ENCODE peak calls at places on chromosomes 4 and X, in nine cellular contexts. C, B, N, U, T, V, X, O and M are unnamed samples.

GRCh38 chrX:8304668-8305067 is 133.6 kb upstream of the VCX2 start:
- DNase-seq in C (no peak), B (no peak), N (no peak), U (no peak), T (no peak), V (no peak), X (no peak), O (no peak), M (no peak)

GRCh38 chrX:5748751-5749150 is 479.9 kb downstream of the NLGN4X start:
- DNase-seq in C (no peak), B (no peak), N (no peak), U (no peak), T (no peak), V (no peak), X (no peak), O (no peak), M (no peak)

GRCh38 chr4:94758700-94759399 is 1.1 kb downstream of the BMPR1B start:
- DNase-seq in C (peak; percentile 55), B (no peak), N (no peak), U (no peak), T (no peak), V (no peak), X (no peak), O (no peak), M (no peak)

GRCh38 chr4:6480532-6481088 is 8.2 kb upstream of the PPP2R2C start:
- DNase-seq in C (no peak), B (no peak), N (no peak), U (no peak), T (no peak), V (no peak), X (no peak), O (no peak), M (no peak)

GRCh38 chrX:40245411-40246140 is 147.8 kb upstream of the BCOR start:
- DNase-seq in C (no peak), B (no peak), N (peak; percentile 29), U (no peak), T (peak; percentile 52), V (peak; percentile 21), X (peak; percentile 32), O (no peak), M (peak; percentile 9)

GRCh38 chrX:118839334-118839958 is 15.8 kb downstream of the ZCCHC12 start:
- DNase-seq in C (peak; percentile 80), B (no peak), N (peak; percentile 78), U (peak; percentile 84), T (peak; percentile 70), V (peak; percentile 25), X (peak; percentile 47), O (peak; percentile 16), M (no peak)

GRCh38 chr4:114251020-114251419 is 271.6 kb upstream of the ARSJ start:
- DNase-seq in C (no peak), B (no peak), N (no peak), U (no peak), T (no peak), V (no peak), X (no peak), O (no peak), M (no peak)

GRCh38 chr4:4428966-4429875 is 42.3 kb downstream of the NSG1 start:
- DNase-seq in C (no peak), B (no peak), N (no peak), U (no peak), T (no peak), V (no peak), X (no peak), O (no peak), M (no peak)

GRCh38 chr4:68062501-68062900 is 67.2 kb downstream of the TMPRSS11F start:
- DNase-seq in C (no peak), B (no peak), N (no peak), U (no peak), T (no peak), V (no peak), X (no peak), O (no peak), M (no peak)

GRCh38 chrX:73468376-73468775 is 21.5 kb downstream of the CDX4 start:
- DNase-seq in C (no peak), B (no peak), N (no peak), U (no peak), T (no peak), V (no peak), X (no peak), O (no peak), M (no peak)

GRCh38 chr4:165783626-165784025 is 89.4 kb upstream of the TLL1 start:
- DNase-seq in C (no peak), B (no peak), N (no peak), U (no peak), T (no peak), V (no peak), X (peak; percentile 51), O (no peak), M (no peak)

GRCh38 chr4:184280591-184281071 is 63.0 kb upstream of the ENPP6 start:
- DNase-seq in C (no peak), B (peak; percentile 98), N (no peak), U (no peak), T (no peak), V (no peak), X (no peak), O (no peak), M (peak; percentile 39)

GRCh38 chrX:17413228-17413627 is 38.2 kb downstream of the NHS start:
- DNase-seq in C (peak; percentile 29), B (no peak), N (no peak), U (no peak), T (no peak), V (peak; percentile 42), X (no peak), O (no peak), M (no peak)

GRCh38 chr4:75831856-75832405 is 70.3 kb downstream of the PPEF2 start:
- DNase-seq in C (no peak), B (no peak), N (no peak), U (peak; percentile 39), T (peak; percentile 75), V (no peak), X (no peak), O (no peak), M (no peak)

GRCh38 chr4:127868196-127868595 is 12.5 kb upstream of the PLK4 start:
- DNase-seq in C (no peak), B (no peak), N (no peak), U (no peak), T (no peak), V (no peak), X (no peak), O (no peak), M (no peak)

GRCh38 chr4:47913858-47914218 is 545 bp downstream of the NFXL1 start:
- DNase-seq in C (peak; percentile 7), B (no peak), N (peak; percentile 27), U (no peak), T (peak; percentile 73), V (no peak), X (no peak), O (no peak), M (peak; percentile 48)

GRCh38 chrX:8955521-8955920 is 78.4 kb downstream of the FAM9B start:
- DNase-seq in C (no peak), B (no peak), N (no peak), U (no peak), T (no peak), V (no peak), X (no peak), O (no peak), M (no peak)

GRCh38 chr4:109429545-109429944 is 4.1 kb upstream of the SEC24B start:
- DNase-seq in C (no peak), B (no peak), N (no peak), U (no peak), T (no peak), V (no peak), X (peak; percentile 80), O (no peak), M (no peak)

GRCh38 chr4:81120055-81120454 is 89.5 kb downstream of the BMP3 start:
- DNase-seq in C (no peak), B (no peak), N (no peak), U (no peak), T (no peak), V (no peak), X (no peak), O (no peak), M (no peak)

GRCh38 chr4:125388653-125389052 is 73.9 kb downstream of the FAT4 start:
- DNase-seq in C (no peak), B (no peak), N (no peak), U (no peak), T (no peak), V (no peak), X (peak; percentile 84), O (no peak), M (no peak)

GRCh38 chrX:34197946-34198345 is 65.8 kb upstream of the FAM47A start:
- DNase-seq in C (no peak), B (no peak), N (no peak), U (no peak), T (no peak), V (no peak), X (no peak), O (no peak), M (no peak)

GRCh38 chr4:164446516-164446915 is 307.4 kb upstream of the SMIM31 start:
- DNase-seq in C (no peak), B (no peak), N (no peak), U (no peak), T (no peak), V (no peak), X (no peak), O (no peak), M (no peak)

GRCh38 chr4:182416101-182416500 is 172.9 kb downstream of the TENM3 start:
- DNase-seq in C (no peak), B (no peak), N (no peak), U (no peak), T (no peak), V (no peak), X (no peak), O (no peak), M (no peak)

GRCh38 chr4:88112856-88113255 is 45.6 kb downstream of the ABCG2 start:
- DNase-seq in C (no peak), B (no peak), N (no peak), U (no peak), T (no peak), V (no peak), X (no peak), O (no peak), M (no peak)

GRCh38 chrX:43836435-43837184 is 45.6 kb downstream of the MAOB start:
- DNase-seq in C (peak; percentile 24), B (no peak), N (no peak), U (no peak), T (no peak), V (no peak), X (peak; percentile 26), O (no peak), M (no peak)

GRCh38 chr4:54320826-54321320 is 91.8 kb downstream of the PDGFRA start:
- DNase-seq in C (no peak), B (no peak), N (no peak), U (no peak), T (no peak), V (no peak), X (no peak), O (no peak), M (no peak)

GRCh38 chr4:72451349-72451748 is 117.7 kb downstream of the ADAMTS3 start:
- DNase-seq in C (no peak), B (no peak), N (peak; percentile 26), U (peak; percentile 25), T (no peak), V (no peak), X (no peak), O (no peak), M (no peak)

GRCh38 chr4:105147226-105148151 is 813 bp downstream of the TET2 start:
- DNase-seq in C (peak; percentile 24), B (no peak), N (no peak), U (peak; percentile 45), T (peak; percentile 10), V (no peak), X (peak; percentile 64), O (no peak), M (peak; percentile 50)

GRCh38 chr4:154344686-154345085 is 146.9 kb downstream of the DCHS2 start:
- DNase-seq in C (peak; percentile 3), B (no peak), N (no peak), U (no peak), T (no peak), V (no peak), X (no peak), O (no peak), M (no peak)

GRCh38 chr4:141884070-141884469 is 247.7 kb downstream of the IL15 start:
- DNase-seq in C (no peak), B (no peak), N (no peak), U (no peak), T (no peak), V (no peak), X (no peak), O (no peak), M (no peak)

GRCh38 chr4:36348403-36348938 is 67.1 kb downstream of the DTHD1 start:
- DNase-seq in C (no peak), B (peak; percentile 59), N (no peak), U (no peak), T (no peak), V (no peak), X (no peak), O (no peak), M (no peak)